ENCODE peak calls at places on chromosomes 12 and 14, in five cellular contexts. O is left lung, U is osteocyte, R is activated gamma-delta T cell treated with Interleukin-2 at 50 U/mL for 16 hours, B is iris pigment epithelial cell. H is an unnamed sample.

GRCh38 chr12:127169321-127170270 is 1097.4 kb upstream of the TMEM132C start:
- DNase-seq in O (no peak), U (no peak), R (no peak), B (no peak), H (no peak)

GRCh38 chr12:91781114-91781513 is 364.5 kb downstream of the BTG1 start:
- DNase-seq in O (no peak), U (no peak), R (no peak), B (peak), H (no peak)

GRCh38 chr14:61190341-61190740 is 90.8 kb downstream of the TMEM30B start:
- DNase-seq in O (no peak), U (no peak), R (no peak), B (peak), H (no peak)

GRCh38 chr12:4956054-4956453 is 46.3 kb downstream of the KCNA1 start:
- DNase-seq in O (no peak), U (no peak), R (no peak), B (peak), H (no peak)

GRCh38 chr12:124761876-124762275 is 101.8 kb downstream of the SCARB1 start:
- DNase-seq in O (no peak), U (no peak), R (no peak), B (no peak), H (no peak)

GRCh38 chr14:29037428-29037827 is 270.8 kb downstream of the FOXG1 start:
- DNase-seq in O (no peak), U (no peak), R (no peak), B (peak), H (no peak)

GRCh38 chr14:74290415-74290814 is 12.3 kb downstream of the ABCD4 start:
- DNase-seq in O (no peak), U (no peak), R (no peak), B (peak), H (no peak)

GRCh38 chr12:121466800-121467637 is 67.1 kb downstream of the RNF34 start:
- DNase-seq in O (peak), U (peak), R (peak), B (peak), H (peak)

GRCh38 chr12:56288705-56289387 is 11.3 kb downstream of the CS start:
- DNase-seq in O (no peak), U (no peak), R (no peak), B (no peak), H (no peak)

GRCh38 chr12:124130717-124131670 is 158.0 kb downstream of the ZNF664 start:
- DNase-seq in O (no peak), U (no peak), R (no peak), B (no peak), H (no peak)

GRCh38 chr14:81222694-81223093 is 1.9 kb upstream of the GTF2A1 start:
- DNase-seq in O (no peak), U (no peak), R (no peak), B (no peak), H (no peak)

GRCh38 chr12:93776581-93777018 is 99.4 kb downstream of the CRADD start:
- DNase-seq in O (no peak), U (no peak), R (no peak), B (peak), H (no peak)

GRCh38 chr12:43586646-43587245 is 34.7 kb upstream of the ADAMTS20 start:
- DNase-seq in O (no peak), U (no peak), R (no peak), B (no peak), H (no peak)

GRCh38 chr12:50751921-50752721 is 11.8 kb upstream of the ATF1 start:
- DNase-seq in O (no peak), U (no peak), R (no peak), B (peak), H (no peak)

GRCh38 chr14:73785834-73786631 is 65.6 kb upstream of the PTGR2 start:
- DNase-seq in O (peak), U (no peak), R (peak), B (peak), H (peak)

GRCh38 chr12:102573237-102573636 is 92.9 kb upstream of the IGF1 start:
- DNase-seq in O (no peak), U (no peak), R (no peak), B (no peak), H (no peak)

GRCh38 chr14:53470351-53471043 is 317.4 kb upstream of the DDHD1 start:
- DNase-seq in O (peak), U (no peak), R (no peak), B (peak), H (no peak)

GRCh38 chr14:21036746-21037145 is 2.1 kb upstream of the RNASE13 start:
- DNase-seq in O (no peak), U (no peak), R (no peak), B (no peak), H (no peak)

GRCh38 chr12:69765515-69765914 is 26.9 kb downstream of the RAB3IP start:
- DNase-seq in O (no peak), U (no peak), R (no peak), B (no peak), H (no peak)

GRCh38 chr12:106063826-106064575 is 74.8 kb downstream of the NUAK1 start:
- DNase-seq in O (no peak), U (no peak), R (no peak), B (no peak), H (peak)

H was measured in esophagus muscularis mucosa.